ENCODE peak calls at places on chromosome 14, in four cellular contexts. One of them, this sample, is unnamed.

GRCh38 chr14:104751539-104752337 is 1.2 kb upstream of the SIVA1 start:
- DNase-seq in HepG2: no peak
- DNase-seq in K562: peak
- DNase-seq in GM12878: no peak
- DNase-seq in this sample: peak

GRCh38 chr14:98028156-98028555 is 1231.0 kb downstream of the VRK1 start:
- DNase-seq in HepG2: no peak
- DNase-seq in K562: no peak
- DNase-seq in GM12878: no peak
- DNase-seq in this sample: no peak

GRCh38 chr14:95349241-95349640 is 29.5 kb upstream of the CLMN start:
- DNase-seq in HepG2: no peak
- DNase-seq in K562: no peak
- DNase-seq in GM12878: no peak
- DNase-seq in this sample: no peak

GRCh38 chr14:58747181-58747580 is 109.4 kb downstream of the DACT1 start:
- DNase-seq in HepG2: no peak
- DNase-seq in K562: no peak
- DNase-seq in GM12878: no peak
- DNase-seq in this sample: no peak

GRCh38 chr14:75044322-75044721 is 6.9 kb downstream of the MLH3 start:
- DNase-seq in HepG2: no peak
- DNase-seq in K562: no peak
- DNase-seq in GM12878: no peak
- DNase-seq in this sample: no peak

GRCh38 chr14:68823434-68824206 is 30.8 kb upstream of the ZFP36L1 start:
- DNase-seq in HepG2: peak
- DNase-seq in K562: no peak
- DNase-seq in GM12878: no peak
- DNase-seq in this sample: no peak

GRCh38 chr14:47227051-47227600 is 448.3 kb downstream of the MDGA2 start:
- DNase-seq in HepG2: no peak
- DNase-seq in K562: no peak
- DNase-seq in GM12878: no peak
- DNase-seq in this sample: no peak

GRCh38 chr14:22546722-22547071 is 42.3 kb downstream of the DAD1 start:
- DNase-seq in HepG2: no peak
- DNase-seq in K562: no peak
- DNase-seq in GM12878: no peak
- DNase-seq in this sample: no peak

GRCh38 chr14:73764881-73765280 is 50.7 kb upstream of the PNMA1 start:
- DNase-seq in HepG2: no peak
- DNase-seq in K562: no peak
- DNase-seq in GM12878: no peak
- DNase-seq in this sample: no peak

GRCh38 chr14:71905031-71905430 is 27.2 kb upstream of the RGS6 start:
- DNase-seq in HepG2: no peak
- DNase-seq in K562: no peak
- DNase-seq in GM12878: no peak
- DNase-seq in this sample: no peak

GRCh38 chr14:71060274-71060673 is 153.0 kb downstream of the PCNX1 start:
- DNase-seq in HepG2: no peak
- DNase-seq in K562: no peak
- DNase-seq in GM12878: no peak
- DNase-seq in this sample: no peak

GRCh38 chr14:104559769-104560585 is 19.6 kb upstream of the C14orf180 start:
- DNase-seq in HepG2: no peak
- DNase-seq in K562: no peak
- DNase-seq in GM12878: no peak
- DNase-seq in this sample: no peak

GRCh38 chr14:36518031-36518585 is 1.9 kb downstream of the NKX2-1 start:
- DNase-seq in HepG2: no peak
- DNase-seq in K562: no peak
- DNase-seq in GM12878: no peak
- DNase-seq in this sample: no peak

GRCh38 chr14:69701857-69702256 is 65.1 kb upstream of the SRSF5 start:
- DNase-seq in HepG2: no peak
- DNase-seq in K562: peak
- DNase-seq in GM12878: no peak
- DNase-seq in this sample: no peak

GRCh38 chr14:77615231-77616132 is 955 bp downstream of the SPTLC2 start:
- DNase-seq in HepG2: no peak
- DNase-seq in K562: peak
- DNase-seq in GM12878: no peak
- DNase-seq in this sample: peak

GRCh38 chr14:37587438-37587837 is 7.6 kb downstream of the FOXA1 start:
- DNase-seq in HepG2: no peak
- DNase-seq in K562: no peak
- DNase-seq in GM12878: no peak
- DNase-seq in this sample: no peak

GRCh38 chr14:74216671-74217070 is 22.6 kb upstream of the VSX2 start:
- DNase-seq in HepG2: no peak
- DNase-seq in K562: no peak
- DNase-seq in GM12878: no peak
- DNase-seq in this sample: no peak

GRCh38 chr14:56774503-56774902 is 35.8 kb downstream of the OTX2 start:
- DNase-seq in HepG2: no peak
- DNase-seq in K562: no peak
- DNase-seq in GM12878: no peak
- DNase-seq in this sample: no peak

DNA sequence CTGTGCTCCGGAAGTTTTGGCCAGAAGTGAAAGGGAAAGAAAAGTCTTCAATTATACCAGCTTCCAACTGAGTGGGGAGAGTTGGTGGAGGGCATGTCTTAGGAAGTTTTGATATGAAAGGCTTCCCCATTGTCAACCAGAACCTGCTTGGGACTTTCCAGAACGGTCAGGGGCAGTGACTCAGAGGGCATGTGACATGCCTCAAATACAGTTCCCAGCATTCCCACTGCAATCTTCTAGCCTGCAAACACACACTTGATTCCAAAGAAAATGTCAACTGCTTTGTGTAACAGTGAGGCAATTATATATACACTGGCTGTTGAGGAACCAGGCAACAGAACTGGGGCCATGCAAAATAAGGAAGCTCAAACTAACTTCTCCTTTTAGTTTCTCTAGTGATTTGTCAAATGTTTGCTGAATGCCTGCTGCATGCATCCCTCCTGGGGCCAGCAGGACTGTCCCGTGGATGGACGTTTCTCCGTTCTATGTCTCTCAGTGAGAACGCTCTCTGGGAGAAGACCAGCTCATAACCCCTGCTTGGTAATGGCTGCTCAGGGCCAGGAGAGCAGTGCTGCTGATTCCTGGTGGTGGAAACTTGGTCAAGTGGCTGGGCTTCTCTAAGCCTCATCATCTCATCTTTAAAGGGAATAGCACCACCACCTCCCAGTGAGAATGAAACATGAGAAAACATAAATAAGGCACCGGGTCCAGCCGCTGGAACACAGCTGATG is 18.3 kb downstream of the SLC25A47 start:
- DNase-seq in HepG2: no peak
- DNase-seq in K562: no peak
- DNase-seq in GM12878: peak
- DNase-seq in this sample: no peak
- TF ChIP-seq TARDBP in HepG2: no peak
- TF ChIP-seq TARDBP in K562: no peak
- TF ChIP-seq TARDBP in GM12878: no peak
- TF ChIP-seq TARDBP in this sample: no peak

DNA sequence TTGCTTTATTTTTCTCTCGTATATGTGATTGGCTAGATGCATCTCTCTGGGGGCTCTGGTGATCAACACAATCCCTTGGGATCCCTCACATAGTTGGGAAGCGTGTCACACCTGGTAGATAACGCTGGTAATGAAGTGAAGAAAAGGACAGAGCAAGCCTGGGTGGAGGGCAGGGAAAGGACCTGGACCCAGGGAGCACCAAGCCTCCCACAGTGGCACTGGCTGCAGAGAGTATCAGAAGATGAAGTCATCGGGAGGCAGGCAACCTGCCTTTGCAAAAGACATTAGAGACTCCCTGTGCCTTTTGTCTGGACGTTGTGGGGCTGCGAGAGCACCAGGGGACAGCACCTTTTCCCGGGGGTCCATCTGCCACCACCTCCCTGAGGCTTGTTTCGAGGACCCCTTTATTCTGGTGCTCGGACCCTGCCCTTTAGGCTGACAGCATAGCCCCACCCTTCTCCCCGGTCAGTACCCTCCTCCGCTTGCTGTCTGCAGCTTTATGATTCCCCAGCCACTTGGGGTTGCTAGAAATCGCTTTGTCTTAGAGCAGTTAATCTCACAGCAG is 116.4 kb downstream of the EML1 start:
- DNase-seq in HepG2: no peak
- DNase-seq in K562: no peak
- DNase-seq in GM12878: no peak
- DNase-seq in this sample: no peak
- TF ChIP-seq FOXM1 in HepG2: no peak
- TF ChIP-seq FOXM1 in K562: no peak
- TF ChIP-seq FOXM1 in GM12878: no peak
- TF ChIP-seq FOXM1 in this sample: no peak

GRCh38 chr14:31806249-31806648 is 245.0 kb downstream of the NUBPL start:
- DNase-seq in HepG2: no peak
- DNase-seq in K562: no peak
- DNase-seq in GM12878: no peak
- DNase-seq in this sample: no peak

GRCh38 chr14:31802838-31803237 is 241.6 kb downstream of the NUBPL start:
- DNase-seq in HepG2: no peak
- DNase-seq in K562: no peak
- DNase-seq in GM12878: no peak
- DNase-seq in this sample: no peak
- TF ChIP-seq BHLHE40 in HepG2: no peak
- TF ChIP-seq BHLHE40 in K562: no peak
- TF ChIP-seq BHLHE40 in GM12878: no peak
- TF ChIP-seq BHLHE40 in this sample: no peak

GRCh38 chr14:32019271-32019670 is 57.8 kb upstream of the ARHGAP5 start:
- DNase-seq in HepG2: no peak
- DNase-seq in K562: no peak
- DNase-seq in GM12878: no peak
- DNase-seq in this sample: no peak
- TF ChIP-seq TARDBP in HepG2: no peak
- TF ChIP-seq TARDBP in K562: no peak
- TF ChIP-seq TARDBP in GM12878: no peak
- TF ChIP-seq TARDBP in this sample: no peak

GRCh38 chr14:93073366-93073722 is 42.4 kb downstream of the ITPK1 start:
- DNase-seq in HepG2: no peak
- DNase-seq in K562: no peak
- DNase-seq in GM12878: no peak
- DNase-seq in this sample: no peak
- TF ChIP-seq FOXM1 in HepG2: no peak
- TF ChIP-seq FOXM1 in K562: no peak
- TF ChIP-seq FOXM1 in GM12878: no peak
- TF ChIP-seq FOXM1 in this sample: no peak

DNA sequence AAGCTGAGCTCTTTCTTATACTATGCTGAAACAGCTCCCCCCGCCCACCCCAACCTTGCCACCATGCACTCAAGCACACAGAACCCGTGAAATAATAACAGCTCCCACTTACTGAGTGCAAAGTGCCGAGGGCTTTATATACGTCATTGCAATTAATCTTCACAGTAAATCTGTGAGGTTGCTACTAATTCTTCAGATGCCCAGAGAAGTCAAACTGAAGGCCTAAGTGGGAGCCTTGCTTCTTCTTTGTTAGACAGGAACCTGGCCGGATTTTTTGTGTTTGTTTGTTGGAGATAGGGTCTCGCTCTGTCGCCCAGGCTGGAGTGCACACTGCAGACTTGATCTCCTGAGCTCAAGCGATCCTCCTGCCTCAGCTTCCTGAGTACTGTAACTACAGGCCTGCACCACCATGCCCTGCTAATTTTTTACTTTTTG is 34.0 kb downstream of the VCPKMT start:
- DNase-seq in HepG2: no peak
- DNase-seq in K562: no peak
- DNase-seq in GM12878: no peak
- DNase-seq in this sample: no peak
- TF ChIP-seq BHLHE40 in HepG2: no peak
- TF ChIP-seq BHLHE40 in K562: no peak
- TF ChIP-seq BHLHE40 in GM12878: no peak
- TF ChIP-seq BHLHE40 in this sample: no peak

DNA sequence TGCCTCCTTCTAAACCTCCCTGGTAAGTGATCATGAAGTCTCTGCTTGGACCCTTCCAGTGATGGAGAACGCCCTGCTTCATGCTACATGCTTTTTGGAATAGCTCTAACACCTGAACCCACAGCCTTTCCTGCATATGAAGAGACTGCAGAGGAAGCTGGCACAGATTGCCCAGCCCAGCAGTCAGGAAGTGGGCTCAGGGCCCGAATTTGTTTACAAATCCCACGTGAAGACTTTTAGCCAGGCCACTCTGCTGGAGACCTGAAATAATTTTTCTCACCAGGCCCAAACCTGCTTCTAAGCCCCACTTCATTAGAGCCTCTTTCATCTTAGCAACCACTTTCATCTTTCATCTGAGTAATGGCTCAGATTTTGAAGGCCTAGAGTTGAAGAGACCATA is 22.9 kb downstream of the RTN1 start:
- DNase-seq in HepG2: no peak
- DNase-seq in K562: no peak
- DNase-seq in GM12878: no peak
- DNase-seq in this sample: no peak
- TF ChIP-seq TARDBP in HepG2: no peak
- TF ChIP-seq TARDBP in K562: no peak
- TF ChIP-seq TARDBP in GM12878: no peak
- TF ChIP-seq TARDBP in this sample: no peak

DNA sequence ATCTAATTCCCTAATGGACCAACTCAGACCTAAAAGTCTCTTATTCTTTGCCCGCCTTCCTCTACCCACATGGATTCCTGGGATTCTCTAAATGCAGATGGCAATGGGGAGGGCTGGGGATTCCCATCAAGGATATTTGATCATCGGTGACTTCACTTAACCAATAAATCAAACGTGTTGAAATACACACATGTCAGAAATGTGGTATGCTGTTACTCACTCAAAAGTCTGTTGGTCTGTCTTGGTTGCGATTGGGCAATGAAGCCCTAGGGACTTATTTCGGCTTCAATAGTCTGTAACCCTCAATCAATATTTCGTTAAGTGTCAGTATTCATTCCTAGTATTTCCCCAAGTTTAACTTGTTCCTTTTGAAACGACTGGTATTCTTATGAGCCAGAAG is 117.2 kb upstream of the DIO3 start:
- DNase-seq in HepG2: no peak
- DNase-seq in K562: no peak
- DNase-seq in GM12878: no peak
- DNase-seq in this sample: no peak
- TF ChIP-seq FOXM1 in HepG2: no peak
- TF ChIP-seq FOXM1 in K562: no peak
- TF ChIP-seq FOXM1 in GM12878: no peak
- TF ChIP-seq FOXM1 in this sample: no peak

GRCh38 chr14:90518075-90518940 is 121.5 kb downstream of the CALM1 start:
- DNase-seq in HepG2: no peak
- DNase-seq in K562: no peak
- DNase-seq in GM12878: no peak
- DNase-seq in this sample: no peak

GRCh38 chr14:90520326-90520725 is 123.5 kb downstream of the CALM1 start:
- DNase-seq in HepG2: no peak
- DNase-seq in K562: no peak
- DNase-seq in GM12878: no peak
- DNase-seq in this sample: no peak

GRCh38 chr14:90519262-90519920 is 122.6 kb downstream of the CALM1 start:
- DNase-seq in HepG2: no peak
- DNase-seq in K562: no peak
- DNase-seq in GM12878: no peak
- DNase-seq in this sample: no peak

GRCh38 chr14:90517431-90517841 is 120.6 kb downstream of the CALM1 start:
- DNase-seq in HepG2: peak
- DNase-seq in K562: no peak
- DNase-seq in GM12878: no peak
- DNase-seq in this sample: no peak

GRCh38 chr14:90518941-90519256 is 122.1 kb downstream of the CALM1 start:
- DNase-seq in HepG2: peak
- DNase-seq in K562: peak
- DNase-seq in GM12878: no peak
- DNase-seq in this sample: peak
- TF ChIP-seq BHLHE40 in HepG2: no peak
- TF ChIP-seq BHLHE40 in K562: no peak
- TF ChIP-seq BHLHE40 in GM12878: no peak
- TF ChIP-seq BHLHE40 in this sample: no peak

This sample was measured in HEK293T.